ENCODE peak calls at places on chromosomes 3 and 15, in ten cellular contexts. I is heart right ventricle; K is CD4-positive, CD25-positive, alpha-beta regulatory T cell; W is left ventricle myocardium inferior; D is psoas muscle; L is vagina; N is mucosa of descending colon; Q is choroid plexus epithelial cell; R is tibial artery; E is CD4-positive, alpha-beta memory T cell. M is an unnamed sample.

GRCh38 chr3:70933105-70933810 is 620.8 kb upstream of the MDFIC2 start:
- DNase-seq in N (no peak), I (no peak), D (no peak), E (no peak), L (no peak), R (no peak), W (no peak), K (no peak), Q (no peak), M (no peak)

GRCh38 chr3:179948740-179949139 is 88.0 kb downstream of the PEX5L start:
- DNase-seq in N (no peak), Q (no peak), R (no peak), L (no peak), E (no peak), I (no peak), D (no peak), K (no peak), W (no peak), M (no peak)

GRCh38 chr3:64890466-64890865 is 202.7 kb upstream of the ADAMTS9 start:
- DNase-seq in Q (no peak), L (no peak), W (no peak), K (no peak), N (no peak), R (no peak), E (no peak), D (no peak), I (no peak), M (no peak)

GRCh38 chr15:34362047-34362773 is 4.8 kb downstream of the LPCAT4 start:
- DNase-seq in L (no peak), Q (no peak), N (peak), I (no peak), D (no peak), W (no peak), E (no peak), R (no peak), K (no peak), M (no peak)

GRCh38 chr15:62706361-62706760 is 336.2 kb upstream of the TPM1 start:
- DNase-seq in D (no peak), L (no peak), R (no peak), I (no peak), N (no peak), K (no peak), E (no peak), W (no peak), Q (peak), M (no peak)

GRCh38 chr15:40069178-40070165 is 30.5 kb upstream of the SRP14 start:
- DNase-seq in I (peak), W (peak), N (peak), D (peak), E (no peak), Q (peak), L (no peak), R (peak), K (no peak), M (no peak)

GRCh38 chr3:26550413-26550812 is 72.2 kb upstream of the LRRC3B start:
- DNase-seq in Q (no peak), N (no peak), I (no peak), D (no peak), E (no peak), L (no peak), W (no peak), R (no peak), K (no peak), M (no peak)

GRCh38 chr15:23497710-23498111 is 50.7 kb upstream of the GOLGA6L2 start:
- DNase-seq in W (no peak), I (no peak), R (no peak), K (no peak), E (no peak), N (no peak), Q (peak), D (no peak), L (no peak), M (no peak)

GRCh38 chr3:55770077-55770476 is 283.0 kb upstream of the WNT5A start:
- DNase-seq in R (no peak), Q (no peak), I (no peak), D (no peak), W (no peak), K (no peak), E (no peak), N (no peak), L (no peak), M (no peak)

DNA sequence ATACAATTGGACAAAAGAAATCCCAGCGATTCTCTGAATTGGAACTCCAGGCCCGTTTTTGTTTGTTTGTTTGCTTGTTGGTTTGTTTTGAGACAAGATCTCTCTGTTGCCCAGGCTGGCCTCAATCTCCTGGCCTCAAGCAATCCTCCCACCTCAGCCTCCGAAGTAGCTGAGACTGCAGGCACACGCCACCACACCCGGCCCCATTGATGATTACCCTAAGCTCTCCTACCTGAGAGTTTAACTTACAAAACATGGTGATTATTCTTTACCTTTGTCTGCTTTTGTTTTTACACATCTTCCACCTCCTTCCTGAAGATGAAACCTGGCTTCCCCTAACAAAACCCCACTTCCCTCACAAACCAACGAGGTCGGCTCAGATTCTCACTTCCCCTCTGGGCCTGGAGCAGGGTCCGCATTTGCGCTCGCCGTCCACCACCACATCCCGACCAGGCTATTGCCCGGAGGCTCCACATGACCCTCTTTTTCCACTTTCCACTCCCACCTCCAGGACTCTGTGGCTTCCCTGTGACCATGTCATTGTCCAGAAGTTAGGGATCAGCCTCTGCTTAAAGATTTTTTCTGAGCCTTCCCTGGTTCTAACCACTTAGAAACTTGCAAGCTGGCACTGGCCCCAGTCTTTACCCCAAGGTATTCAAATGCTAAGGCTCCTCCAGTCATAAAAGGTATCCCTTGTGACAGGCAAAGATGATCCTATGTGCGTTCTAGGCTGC is 14.8 kb downstream of the KLHL6 start:
- DNase-seq in D (no peak), E (no peak), Q (no peak), N (no peak), K (no peak), W (no peak), I (no peak), L (no peak), R (no peak), M (no peak)
- H3K4me3 ChIP-seq in D (no peak), E (no peak), Q (no peak), N (no peak), K (no peak), W (no peak), I (no peak), L (no peak), R (no peak), M (no peak)

GRCh38 chr3:102233881-102234280 is 200.9 kb upstream of the ZPLD1 start:
- DNase-seq in N (no peak), E (no peak), R (no peak), I (no peak), D (no peak), W (no peak), Q (no peak), K (no peak), L (no peak), M (no peak)
- H3K4me3 ChIP-seq in N (no peak), E (no peak), R (no peak), I (no peak), D (no peak), W (no peak), Q (no peak), K (no peak), L (no peak), M (no peak)

GRCh38 chr3:74532446-74532845 is 82.0 kb downstream of the CNTN3 start:
- DNase-seq in L (no peak), D (no peak), I (no peak), W (no peak), Q (peak), N (no peak), R (peak), K (no peak), E (no peak), M (no peak)

GRCh38 chr3:74534611-74535010 is 79.8 kb downstream of the CNTN3 start:
- DNase-seq in N (no peak), I (no peak), W (no peak), K (no peak), L (no peak), R (no peak), E (no peak), D (no peak), Q (no peak), M (no peak)

GRCh38 chr3:74537857-74538256 is 76.6 kb downstream of the CNTN3 start:
- DNase-seq in D (no peak), N (no peak), K (no peak), W (no peak), E (no peak), I (no peak), L (no peak), Q (no peak), R (no peak), M (no peak)

GRCh38 chr3:74537164-74537563 is 77.3 kb downstream of the CNTN3 start:
- DNase-seq in R (peak), D (no peak), K (no peak), N (no peak), Q (peak), L (no peak), I (no peak), W (no peak), E (no peak), M (no peak)

GRCh38 chr3:74535281-74535680 is 79.2 kb downstream of the CNTN3 start:
- DNase-seq in E (no peak), D (no peak), Q (no peak), R (no peak), I (no peak), N (no peak), K (no peak), L (no peak), W (no peak), M (no peak)
- H3K4me3 ChIP-seq in E (no peak), D (no peak), Q (no peak), R (no peak), I (no peak), N (no peak), K (no peak), L (no peak), W (no peak), M (no peak)

GRCh38 chr3:159732172-159733111 is 256.2 kb upstream of the IL12A start:
- DNase-seq in I (no peak), N (no peak), K (no peak), D (no peak), R (no peak), L (no peak), E (no peak), W (no peak), Q (peak), M (no peak)
- H3K4me3 ChIP-seq in I (peak), N (no peak), K (no peak), D (peak), R (peak), L (no peak), E (no peak), W (peak), Q (no peak), M (no peak)

M was measured in CD8-positive, alpha-beta memory T cell.